ENCODE peak calls at places on chromosomes 7 and 10, in six cellular contexts. U is mesenchymal stem cell, E is choroid plexus epithelial cell, N is uterus, T is HT-29, Y is mucosa of gallbladder. H is an unnamed sample.
A peak's percentile ranks its signal among the peaks of the same experiment; 100 is the strongest.

GRCh38 chr10:65419629-65420028 is 1506.2 kb upstream of the LRRTM3 start:
- DNase-seq in E (no peak), N (no peak), Y (no peak), U (no peak), T (peak; percentile 31), H (no peak)

GRCh38 chr10:75100764-75101291 is 10.6 kb upstream of the SAMD8 start:
- DNase-seq in Y (no peak), U (no peak), N (no peak), T (no peak), E (no peak), H (no peak)

GRCh38 chr10:67884842-67885680 is 605 bp downstream of the SIRT1 start:
- DNase-seq in N (peak; percentile 69), U (peak; percentile 85), T (peak; percentile 66), Y (peak; percentile 83), E (peak; percentile 71), H (peak; percentile 83)

GRCh38 chr7:70356324-70356797 is 758.1 kb downstream of the AUTS2 start:
- DNase-seq in E (no peak), N (no peak), Y (no peak), U (no peak), T (no peak), H (no peak)

GRCh38 chr7:26348987-26349809 is 57.5 kb downstream of the SNX10 start:
- DNase-seq in Y (no peak), N (no peak), T (no peak), U (no peak), E (no peak), H (no peak)

GRCh38 chr10:60907972-60908371 is 36.0 kb downstream of the RHOBTB1 start:
- DNase-seq in E (no peak), Y (no peak), N (peak; percentile 45), U (no peak), T (no peak), H (no peak)

GRCh38 chr10:43380610-43381222 is 9.3 kb downstream of the FXYD4 start:
- DNase-seq in Y (no peak), T (no peak), U (peak; percentile 49), E (peak; percentile 66), N (no peak), H (no peak)

GRCh38 chr7:143485500-143485899 is 7.8 kb downstream of the TAS2R41 start:
- DNase-seq in E (peak; percentile 49), T (no peak), Y (no peak), N (no peak), U (no peak), H (no peak)

GRCh38 chr7:12747687-12748306 is 60.4 kb downstream of the ARL4A start:
- DNase-seq in T (no peak), U (no peak), E (no peak), N (no peak), Y (no peak), H (no peak)

GRCh38 chr7:101804642-101805401 is 12.6 kb upstream of the CUX1 start:
- DNase-seq in T (peak; percentile 60), N (no peak), U (no peak), Y (no peak), E (no peak), H (no peak)

GRCh38 chr7:155593455-155594162 is 47.2 kb upstream of the CNPY1 start:
- DNase-seq in U (no peak), E (no peak), T (peak; percentile 68), Y (no peak), N (no peak), H (no peak)

GRCh38 chr7:123679614-123680013 is 23.9 kb downstream of the LMOD2 start:
- DNase-seq in Y (no peak), U (no peak), E (no peak), T (no peak), N (no peak), H (no peak)

GRCh38 chr7:30916255-30916654 is 4.6 kb downstream of the AQP1 start:
- DNase-seq in U (no peak), Y (no peak), N (no peak), E (no peak), T (no peak), H (no peak)

GRCh38 chr7:129989466-129989865 is 36.7 kb upstream of the UBE2H start:
- DNase-seq in E (no peak), U (no peak), Y (no peak), N (no peak), T (no peak), H (no peak)

GRCh38 chr10:21173964-21174669 is 277.0 kb upstream of the NEBL start:
- DNase-seq in T (peak; percentile 24), N (no peak), Y (peak; percentile 66), U (peak; percentile 22), E (peak; percentile 23), H (peak; percentile 52)

GRCh38 chr7:92754756-92755581 is 81.4 kb downstream of the CDK6 start:
- DNase-seq in Y (no peak), T (no peak), U (no peak), N (no peak), E (no peak), H (no peak)

GRCh38 chr10:121791761-121792160 is 136.1 kb downstream of the ATE1 start:
- DNase-seq in E (peak; percentile 43), Y (no peak), U (no peak), T (no peak), N (no peak), H (no peak)

GRCh38 chr10:120644549-120645410 is 187.8 kb downstream of the PLPP4 start:
- DNase-seq in N (no peak), U (no peak), Y (no peak), E (no peak), T (no peak), H (no peak)

GRCh38 chr7:151808296-151809155 is 68.4 kb downstream of the PRKAG2 start:
- DNase-seq in U (no peak), T (peak; percentile 60), N (no peak), E (no peak), Y (peak; percentile 64), H (peak; percentile 80)

GRCh38 chr10:121154846-121155245 is 303.7 kb downstream of the WDR11 start:
- DNase-seq in N (peak; percentile 26), U (no peak), T (no peak), Y (peak; percentile 42), E (no peak), H (no peak)

GRCh38 chr10:103042908-103043307 is 124.8 kb downstream of the CNNM2 start:
- DNase-seq in T (no peak), Y (no peak), E (no peak), U (no peak), N (no peak), H (no peak)

GRCh38 chr10:49409755-49410154 is 13.9 kb upstream of the DRGX start:
- DNase-seq in T (no peak), Y (no peak), E (no peak), U (no peak), N (no peak), H (no peak)

GRCh38 chr7:107472116-107472515 is 2.3 kb downstream of the GPR22 start:
- DNase-seq in E (peak; percentile 14), N (no peak), T (no peak), U (no peak), Y (no peak), H (no peak)

GRCh38 chr10:21403256-21404015 is 122.0 kb downstream of the SKIDA1 start:
- DNase-seq in U (no peak), E (no peak), Y (no peak), T (peak; percentile 28), N (no peak), H (no peak)

GRCh38 chr10:15384154-15384553 is 13.1 kb upstream of the FAM171A1 start:
- DNase-seq in E (no peak), N (no peak), U (no peak), T (no peak), Y (no peak), H (no peak)

GRCh38 chr7:4889682-4890081 is 6.2 kb upstream of the RADIL start:
- DNase-seq in Y (no peak), U (no peak), N (no peak), T (no peak), E (no peak), H (no peak)

GRCh38 chr7:1567893-1568292 is 1.9 kb downstream of the PSMG3 start:
- DNase-seq in E (peak; percentile 41), U (peak; percentile 94), Y (peak; percentile 48), T (no peak), N (no peak), H (no peak)

GRCh38 chr7:157974678-157975230 is 612.9 kb downstream of the PTPRN2 start:
- DNase-seq in N (no peak), Y (no peak), E (no peak), U (no peak), T (no peak), H (no peak)

GRCh38 chr10:93075369-93076221 is 1.9 kb downstream of the CYP26A1 start:
- DNase-seq in Y (no peak), N (no peak), U (no peak), T (no peak), E (no peak), H (no peak)

GRCh38 chr10:7433861-7434260 is 23.0 kb upstream of the SFMBT2 start:
- DNase-seq in Y (no peak), N (no peak), T (no peak), E (no peak), U (no peak), H (no peak)

GRCh38 chr10:75508239-75508813 is 76.9 kb downstream of the LRMDA start:
- DNase-seq in N (peak; percentile 63), U (peak; percentile 93), T (peak; percentile 12), E (no peak), Y (no peak), H (no peak)

GRCh38 chr10:23892296-23892695 is 316.6 kb upstream of the KIAA1217 start:
- DNase-seq in U (no peak), T (no peak), N (no peak), Y (no peak), E (peak; percentile 0), H (no peak)

GRCh38 chr7:40656349-40656748 is 521.5 kb downstream of the SUGCT start:
- DNase-seq in Y (no peak), U (no peak), T (no peak), N (no peak), E (no peak), H (no peak)

GRCh38 chr7:45662540-45663166 is 88.5 kb downstream of the ADCY1 start:
- DNase-seq in N (no peak), T (no peak), Y (peak; percentile 4), U (no peak), E (no peak), H (peak; percentile 38)

GRCh38 chr7:55593172-55593514 is 20.8 kb upstream of the VOPP1 start:
- DNase-seq in E (no peak), T (no peak), Y (no peak), U (no peak), N (no peak), H (no peak)

GRCh38 chr7:45590679-45591057 is 16.5 kb downstream of the ADCY1 start:
- DNase-seq in Y (no peak), T (no peak), E (no peak), U (no peak), N (no peak), H (no peak)

GRCh38 chr7:37915438-37915837 is 1.2 kb downstream of the SFRP4 start:
- DNase-seq in N (peak; percentile 44), E (no peak), Y (no peak), U (no peak), T (no peak), H (no peak)

H was measured in left lobe of liver.